ENCODE peak calls at places on chromosomes 4 and X, in eight cellular contexts. One of them, this sample, is unnamed. For H3K27me3, the result is how much of the 10 kb centered on the place peaks cover.

GRCh38 chr4:107835409-107835808 is 10.7 kb downstream of the SGMS2 start:
- DNase-seq in PC-3: no peak
- DNase-seq in tibial nerve: no peak
- DNase-seq in body of pancreas: no peak
- DNase-seq in ovary: no peak
- DNase-seq in astrocyte: no peak
- DNase-seq in cardiac muscle cell: no peak
- DNase-seq in bronchial epithelial cell: no peak
- DNase-seq in this sample: no peak

GRCh38 chr4:73599182-73599581 is 21.1 kb downstream of the RASSF6 start:
- DNase-seq in PC-3: peak
- DNase-seq in tibial nerve: no peak
- DNase-seq in body of pancreas: peak
- DNase-seq in ovary: peak
- DNase-seq in astrocyte: peak
- DNase-seq in cardiac muscle cell: peak
- DNase-seq in bronchial epithelial cell: peak
- DNase-seq in this sample: no peak

GRCh38 chr4:29581469-29581868 is 1138.7 kb upstream of the PCDH7 start:
- DNase-seq in PC-3: no peak
- DNase-seq in tibial nerve: no peak
- DNase-seq in body of pancreas: no peak
- DNase-seq in ovary: peak
- DNase-seq in astrocyte: peak
- DNase-seq in cardiac muscle cell: peak
- DNase-seq in bronchial epithelial cell: no peak
- DNase-seq in this sample: no peak

GRCh38 chr4:168705121-168705520 is 208.3 kb downstream of the PALLD start:
- DNase-seq in PC-3: no peak
- DNase-seq in tibial nerve: no peak
- DNase-seq in body of pancreas: no peak
- DNase-seq in ovary: no peak
- DNase-seq in astrocyte: no peak
- DNase-seq in cardiac muscle cell: no peak
- DNase-seq in bronchial epithelial cell: no peak
- DNase-seq in this sample: no peak

GRCh38 chr4:12324965-12325364 is 896.3 kb upstream of the HS3ST1 start:
- DNase-seq in PC-3: no peak
- DNase-seq in tibial nerve: no peak
- DNase-seq in body of pancreas: no peak
- DNase-seq in ovary: no peak
- DNase-seq in astrocyte: no peak
- DNase-seq in cardiac muscle cell: no peak
- DNase-seq in bronchial epithelial cell: no peak
- DNase-seq in this sample: no peak

GRCh38 chr4:177455591-177455990 is 13.4 kb upstream of the AGA start:
- DNase-seq in PC-3: no peak
- DNase-seq in tibial nerve: no peak
- DNase-seq in body of pancreas: no peak
- DNase-seq in ovary: no peak
- DNase-seq in astrocyte: peak
- DNase-seq in cardiac muscle cell: peak
- DNase-seq in bronchial epithelial cell: no peak
- DNase-seq in this sample: no peak

GRCh38 chr4:139540637-139541036 is 15.4 kb downstream of the SETD7 start:
- DNase-seq in PC-3: no peak
- DNase-seq in tibial nerve: no peak
- DNase-seq in body of pancreas: no peak
- DNase-seq in ovary: no peak
- DNase-seq in astrocyte: peak
- DNase-seq in cardiac muscle cell: peak
- DNase-seq in bronchial epithelial cell: no peak
- DNase-seq in this sample: no peak

GRCh38 chrX:139680356-139680755 is 27.6 kb downstream of the MCF2 start:
- DNase-seq in PC-3: no peak
- DNase-seq in tibial nerve: no peak
- DNase-seq in body of pancreas: no peak
- DNase-seq in ovary: no peak
- DNase-seq in astrocyte: no peak
- DNase-seq in cardiac muscle cell: no peak
- DNase-seq in bronchial epithelial cell: peak
- DNase-seq in this sample: no peak

GRCh38 chrX:116276191-116276700 is 105.7 kb downstream of the AGTR2 start:
- DNase-seq in PC-3: no peak
- DNase-seq in tibial nerve: no peak
- DNase-seq in body of pancreas: no peak
- DNase-seq in ovary: no peak
- DNase-seq in astrocyte: no peak
- DNase-seq in cardiac muscle cell: no peak
- DNase-seq in bronchial epithelial cell: no peak
- DNase-seq in this sample: no peak

GRCh38 chrX:107602694-107603239 is 25.5 kb upstream of the PRPS1 start:
- DNase-seq in PC-3: no peak
- DNase-seq in tibial nerve: no peak
- DNase-seq in body of pancreas: no peak
- DNase-seq in ovary: no peak
- DNase-seq in astrocyte: no peak
- DNase-seq in cardiac muscle cell: no peak
- DNase-seq in bronchial epithelial cell: no peak
- DNase-seq in this sample: no peak
- H3K27me3 ChIP-seq in PC-3: under half
- H3K27me3 ChIP-seq in tibial nerve: under half
- H3K27me3 ChIP-seq in body of pancreas: under half
- H3K27me3 ChIP-seq in ovary: under half
- H3K27me3 ChIP-seq in astrocyte: under half
- H3K27me3 ChIP-seq in cardiac muscle cell: under half
- H3K27me3 ChIP-seq in bronchial epithelial cell: under half
- H3K27me3 ChIP-seq in this sample: under half

DNA sequence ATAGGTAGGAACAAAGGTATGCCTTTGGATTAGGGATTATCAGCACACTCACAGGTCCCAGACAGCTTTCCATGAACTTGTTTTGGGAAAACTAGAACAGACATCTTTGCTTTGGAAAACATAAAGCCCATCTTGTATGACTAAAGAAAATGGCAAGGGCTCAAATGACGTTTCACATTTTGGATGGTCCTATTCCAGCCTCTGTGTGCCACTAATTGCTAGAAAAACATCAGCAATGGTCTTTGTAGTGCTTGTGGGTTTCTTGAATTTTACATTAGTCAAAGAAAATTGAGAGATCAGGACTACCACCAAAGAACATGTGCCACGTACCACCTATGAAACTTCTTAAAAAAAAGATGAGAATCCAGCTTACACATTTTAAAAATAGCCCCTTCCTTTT is 111.4 kb downstream of the HDAC8 start:
- DNase-seq in PC-3: no peak
- DNase-seq in tibial nerve: peak
- DNase-seq in body of pancreas: no peak
- DNase-seq in ovary: no peak
- DNase-seq in astrocyte: no peak
- DNase-seq in cardiac muscle cell: no peak
- DNase-seq in bronchial epithelial cell: no peak
- DNase-seq in this sample: no peak
- H3K27me3 ChIP-seq in PC-3: under half
- H3K27me3 ChIP-seq in tibial nerve: under half
- H3K27me3 ChIP-seq in body of pancreas: under half
- H3K27me3 ChIP-seq in ovary: under half
- H3K27me3 ChIP-seq in astrocyte: under half
- H3K27me3 ChIP-seq in cardiac muscle cell: under half
- H3K27me3 ChIP-seq in bronchial epithelial cell: under half
- H3K27me3 ChIP-seq in this sample: under half

GRCh38 chr4:13541176-13541604 is 3.1 kb downstream of the NKX3-2 start:
- DNase-seq in PC-3: no peak
- DNase-seq in tibial nerve: no peak
- DNase-seq in body of pancreas: no peak
- DNase-seq in ovary: no peak
- DNase-seq in astrocyte: no peak
- DNase-seq in cardiac muscle cell: no peak
- DNase-seq in bronchial epithelial cell: no peak
- DNase-seq in this sample: no peak
- H3K27me3 ChIP-seq in PC-3: under half
- H3K27me3 ChIP-seq in tibial nerve: under half
- H3K27me3 ChIP-seq in body of pancreas: half or more
- H3K27me3 ChIP-seq in ovary: under half
- H3K27me3 ChIP-seq in astrocyte: half or more
- H3K27me3 ChIP-seq in cardiac muscle cell: half or more
- H3K27me3 ChIP-seq in bronchial epithelial cell: half or more
- H3K27me3 ChIP-seq in this sample: half or more

DNA sequence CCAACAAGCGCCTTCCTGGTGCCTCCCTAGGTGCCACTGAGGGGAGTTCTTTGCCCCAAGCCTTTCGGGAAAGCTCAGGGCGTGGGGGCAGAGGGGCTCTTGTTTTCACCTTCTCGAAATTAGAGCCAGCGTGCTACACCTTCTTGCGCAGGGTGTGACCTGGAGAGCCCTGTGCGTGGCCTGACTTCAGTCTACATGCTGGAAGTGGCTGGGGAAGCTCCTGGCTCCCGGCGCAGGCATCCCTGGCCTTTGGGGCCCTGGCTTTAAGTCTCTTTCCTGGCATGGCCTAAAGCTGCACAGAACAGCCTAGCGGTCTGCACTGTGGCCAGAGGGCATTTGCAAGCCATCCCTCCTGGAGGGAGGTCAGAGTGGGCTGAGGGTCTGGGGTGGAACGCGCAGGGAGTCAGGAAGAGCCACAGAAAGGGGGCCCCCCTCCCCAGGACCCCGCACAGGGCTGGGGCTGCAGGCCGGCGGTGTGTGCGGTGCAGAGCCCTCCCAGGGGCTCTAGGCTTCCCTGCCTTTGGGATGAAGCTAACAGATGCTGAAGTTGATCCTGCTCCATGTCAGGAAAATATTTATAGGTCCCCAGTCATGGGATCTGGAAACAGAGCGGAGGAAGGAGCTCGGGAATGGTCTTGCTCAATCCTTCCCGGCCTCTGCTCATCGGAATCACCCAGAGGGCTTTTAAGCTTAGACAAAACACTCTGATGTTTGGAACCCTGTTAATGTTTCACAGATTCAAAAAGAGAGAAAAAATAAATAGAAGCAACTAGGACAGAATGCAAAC is 781 bp upstream of the SPON2 start:
- DNase-seq in PC-3: no peak
- DNase-seq in tibial nerve: peak
- DNase-seq in body of pancreas: no peak
- DNase-seq in ovary: peak
- DNase-seq in astrocyte: no peak
- DNase-seq in cardiac muscle cell: peak
- DNase-seq in bronchial epithelial cell: no peak
- DNase-seq in this sample: peak
- H3K27me3 ChIP-seq in PC-3: under half
- H3K27me3 ChIP-seq in tibial nerve: under half
- H3K27me3 ChIP-seq in body of pancreas: under half
- H3K27me3 ChIP-seq in ovary: under half
- H3K27me3 ChIP-seq in astrocyte: under half
- H3K27me3 ChIP-seq in cardiac muscle cell: half or more
- H3K27me3 ChIP-seq in bronchial epithelial cell: under half
- H3K27me3 ChIP-seq in this sample: under half

This sample was measured in BJ.